ENCODE peak calls at places on chromosomes 6 and 20, in six cellular contexts. One of them, this sample, is unnamed.

GRCh38 chr6:33634203-33634727 is 13.1 kb downstream of the ITPR3 start:
- DNase-seq in adrenal gland: peak; percentile 31
- DNase-seq in heart left ventricle: no peak
- DNase-seq in GM13977: no peak
- DNase-seq in fibroblast of lung: no peak
- DNase-seq in ascending aorta: no peak
- DNase-seq in this sample: no peak

GRCh38 chr6:134347916-134348805 is 30.2 kb upstream of the SGK1 start:
- DNase-seq in adrenal gland: peak; percentile 73
- DNase-seq in heart left ventricle: peak; percentile 32
- DNase-seq in GM13977: no peak
- DNase-seq in fibroblast of lung: peak; percentile 81
- DNase-seq in ascending aorta: peak; percentile 72
- DNase-seq in this sample: no peak

GRCh38 chr6:157996201-157996712 is 14.6 kb downstream of the SYNJ2 start:
- DNase-seq in adrenal gland: no peak
- DNase-seq in heart left ventricle: no peak
- DNase-seq in GM13977: no peak
- DNase-seq in fibroblast of lung: no peak
- DNase-seq in ascending aorta: no peak
- DNase-seq in this sample: no peak

GRCh38 chr6:139166956-139167313 is 32.1 kb downstream of the HECA start:
- DNase-seq in adrenal gland: no peak
- DNase-seq in heart left ventricle: no peak
- DNase-seq in GM13977: no peak
- DNase-seq in fibroblast of lung: no peak
- DNase-seq in ascending aorta: no peak
- DNase-seq in this sample: no peak

GRCh38 chr6:165664553-165665383 is 1.7 kb upstream of the PDE10A start:
- DNase-seq in adrenal gland: no peak
- DNase-seq in heart left ventricle: no peak
- DNase-seq in GM13977: no peak
- DNase-seq in fibroblast of lung: no peak
- DNase-seq in ascending aorta: no peak
- DNase-seq in this sample: no peak

GRCh38 chr20:50815162-50815989 is 20.5 kb downstream of the BCAS4 start:
- DNase-seq in adrenal gland: no peak
- DNase-seq in heart left ventricle: no peak
- DNase-seq in GM13977: no peak
- DNase-seq in fibroblast of lung: peak; percentile 71
- DNase-seq in ascending aorta: no peak
- DNase-seq in this sample: peak; percentile 44

GRCh38 chr6:10585232-10585887 is 64.2 kb downstream of the GCNT2 start:
- DNase-seq in adrenal gland: no peak
- DNase-seq in heart left ventricle: no peak
- DNase-seq in GM13977: no peak
- DNase-seq in fibroblast of lung: peak; percentile 20
- DNase-seq in ascending aorta: no peak
- DNase-seq in this sample: no peak

GRCh38 chr6:134724653-134725340 is 225.1 kb downstream of the ALDH8A1 start:
- DNase-seq in adrenal gland: no peak
- DNase-seq in heart left ventricle: peak; percentile 46
- DNase-seq in GM13977: no peak
- DNase-seq in fibroblast of lung: peak; percentile 83
- DNase-seq in ascending aorta: no peak
- DNase-seq in this sample: no peak

GRCh38 chr20:1263853-1264252 is 2.2 kb upstream of the SNPH start:
- DNase-seq in adrenal gland: no peak
- DNase-seq in heart left ventricle: no peak
- DNase-seq in GM13977: no peak
- DNase-seq in fibroblast of lung: peak; percentile 47
- DNase-seq in ascending aorta: no peak
- DNase-seq in this sample: no peak

GRCh38 chr6:144746902-144747469 is 461.9 kb downstream of the UTRN start:
- DNase-seq in adrenal gland: no peak
- DNase-seq in heart left ventricle: no peak
- DNase-seq in GM13977: no peak
- DNase-seq in fibroblast of lung: no peak
- DNase-seq in ascending aorta: no peak
- DNase-seq in this sample: no peak

GRCh38 chr20:6562111-6562510 is 205.4 kb upstream of the BMP2 start:
- DNase-seq in adrenal gland: no peak
- DNase-seq in heart left ventricle: no peak
- DNase-seq in GM13977: no peak
- DNase-seq in fibroblast of lung: peak; percentile 70
- DNase-seq in ascending aorta: no peak
- DNase-seq in this sample: no peak

GRCh38 chr6:2999005-2999620 is 581 bp upstream of the NQO2 start:
- DNase-seq in adrenal gland: peak; percentile 93
- DNase-seq in heart left ventricle: no peak
- DNase-seq in GM13977: no peak
- DNase-seq in fibroblast of lung: peak; percentile 91
- DNase-seq in ascending aorta: peak; percentile 94
- DNase-seq in this sample: no peak

GRCh38 chr6:78605909-78606446 is 261.4 kb upstream of the IRAK1BP1 start:
- DNase-seq in adrenal gland: peak; percentile 18
- DNase-seq in heart left ventricle: no peak
- DNase-seq in GM13977: no peak
- DNase-seq in fibroblast of lung: peak; percentile 80
- DNase-seq in ascending aorta: no peak
- DNase-seq in this sample: no peak

GRCh38 chr6:6225885-6226284 is 94.6 kb downstream of the F13A1 start:
- DNase-seq in adrenal gland: no peak
- DNase-seq in heart left ventricle: no peak
- DNase-seq in GM13977: no peak
- DNase-seq in fibroblast of lung: no peak
- DNase-seq in ascending aorta: no peak
- DNase-seq in this sample: no peak

GRCh38 chr6:6220718-6221117 is 99.7 kb downstream of the F13A1 start:
- DNase-seq in adrenal gland: no peak
- DNase-seq in heart left ventricle: no peak
- DNase-seq in GM13977: no peak
- DNase-seq in fibroblast of lung: no peak
- DNase-seq in ascending aorta: no peak
- DNase-seq in this sample: no peak

GRCh38 chr6:6221829-6222535 is 98.5 kb downstream of the F13A1 start:
- DNase-seq in adrenal gland: no peak
- DNase-seq in heart left ventricle: no peak
- DNase-seq in GM13977: peak; percentile 17
- DNase-seq in fibroblast of lung: no peak
- DNase-seq in ascending aorta: no peak
- DNase-seq in this sample: peak; percentile 18

GRCh38 chr6:6227896-6228295 is 92.6 kb downstream of the F13A1 start:
- DNase-seq in adrenal gland: no peak
- DNase-seq in heart left ventricle: no peak
- DNase-seq in GM13977: no peak
- DNase-seq in fibroblast of lung: no peak
- DNase-seq in ascending aorta: no peak
- DNase-seq in this sample: no peak

DNA sequence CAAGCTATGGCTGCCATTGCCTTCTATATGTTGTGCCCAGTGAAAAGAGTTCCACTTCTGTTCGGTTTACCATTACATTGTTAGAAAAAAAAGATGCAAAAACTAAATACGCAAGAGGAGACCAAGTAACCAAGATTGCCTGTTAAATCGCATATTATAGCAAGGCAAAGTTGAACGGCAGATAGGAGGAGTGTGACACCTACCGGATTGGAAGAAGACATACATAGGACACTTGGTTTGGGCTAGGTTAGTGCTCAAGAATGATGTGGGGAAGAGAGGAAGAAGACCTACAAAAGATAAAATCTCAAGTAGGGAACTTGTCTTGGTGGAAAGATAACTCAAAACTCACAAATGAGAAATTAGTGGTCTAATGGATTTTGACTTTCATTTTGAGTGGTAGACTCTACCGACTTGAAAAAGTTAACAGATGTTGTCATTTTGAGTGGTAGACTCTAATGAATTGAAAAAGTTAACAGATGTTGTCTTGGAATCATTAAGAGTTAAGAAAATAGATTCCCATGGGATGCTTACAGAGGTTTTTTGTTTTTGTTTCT is 95.5 kb downstream of the F13A1 start:
- DNase-seq in adrenal gland: no peak
- DNase-seq in heart left ventricle: no peak
- DNase-seq in GM13977: no peak
- DNase-seq in fibroblast of lung: no peak
- DNase-seq in ascending aorta: no peak
- DNase-seq in this sample: no peak
- TF ChIP-seq CTCF in adrenal gland: no peak
- TF ChIP-seq CTCF in heart left ventricle: no peak
- TF ChIP-seq CTCF in GM13977: no peak
- TF ChIP-seq CTCF in fibroblast of lung: no peak
- TF ChIP-seq CTCF in ascending aorta: no peak
- TF ChIP-seq CTCF in this sample: no peak

GRCh38 chr6:111555041-111555440 is 50.6 kb downstream of the TRAF3IP2 start:
- DNase-seq in adrenal gland: no peak
- DNase-seq in heart left ventricle: no peak
- DNase-seq in GM13977: no peak
- DNase-seq in fibroblast of lung: peak; percentile 70
- DNase-seq in ascending aorta: peak; percentile 67
- DNase-seq in this sample: no peak
- TF ChIP-seq CTCF in adrenal gland: no peak
- TF ChIP-seq CTCF in heart left ventricle: no peak
- TF ChIP-seq CTCF in GM13977: no peak
- TF ChIP-seq CTCF in fibroblast of lung: no peak
- TF ChIP-seq CTCF in ascending aorta: no peak
- TF ChIP-seq CTCF in this sample: no peak

DNA sequence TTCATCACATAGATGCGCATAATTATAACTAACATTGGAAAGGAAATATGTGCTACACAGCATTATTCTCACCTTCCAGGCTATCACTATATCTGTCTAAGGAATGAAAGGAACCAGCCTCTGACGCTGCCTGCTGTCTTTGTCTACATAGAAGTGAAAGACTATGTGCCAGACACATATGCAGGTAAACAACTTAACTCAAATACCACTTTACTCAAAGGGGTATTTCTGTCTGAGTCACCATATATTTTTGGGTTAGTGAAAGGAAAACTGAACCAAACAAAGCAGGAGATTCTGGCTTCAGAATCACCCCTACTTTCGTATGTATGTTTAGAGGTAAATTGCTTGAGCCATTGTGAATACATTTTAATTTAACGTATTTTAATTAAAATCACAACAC is 328.6 kb upstream of the PLCB4 start:
- DNase-seq in adrenal gland: no peak
- DNase-seq in heart left ventricle: no peak
- DNase-seq in GM13977: peak; percentile 23
- DNase-seq in fibroblast of lung: no peak
- DNase-seq in ascending aorta: no peak
- DNase-seq in this sample: peak; percentile 26
- TF ChIP-seq CTCF in adrenal gland: no peak
- TF ChIP-seq CTCF in heart left ventricle: no peak
- TF ChIP-seq CTCF in GM13977: no peak
- TF ChIP-seq CTCF in fibroblast of lung: no peak
- TF ChIP-seq CTCF in ascending aorta: no peak
- TF ChIP-seq CTCF in this sample: no peak

DNA sequence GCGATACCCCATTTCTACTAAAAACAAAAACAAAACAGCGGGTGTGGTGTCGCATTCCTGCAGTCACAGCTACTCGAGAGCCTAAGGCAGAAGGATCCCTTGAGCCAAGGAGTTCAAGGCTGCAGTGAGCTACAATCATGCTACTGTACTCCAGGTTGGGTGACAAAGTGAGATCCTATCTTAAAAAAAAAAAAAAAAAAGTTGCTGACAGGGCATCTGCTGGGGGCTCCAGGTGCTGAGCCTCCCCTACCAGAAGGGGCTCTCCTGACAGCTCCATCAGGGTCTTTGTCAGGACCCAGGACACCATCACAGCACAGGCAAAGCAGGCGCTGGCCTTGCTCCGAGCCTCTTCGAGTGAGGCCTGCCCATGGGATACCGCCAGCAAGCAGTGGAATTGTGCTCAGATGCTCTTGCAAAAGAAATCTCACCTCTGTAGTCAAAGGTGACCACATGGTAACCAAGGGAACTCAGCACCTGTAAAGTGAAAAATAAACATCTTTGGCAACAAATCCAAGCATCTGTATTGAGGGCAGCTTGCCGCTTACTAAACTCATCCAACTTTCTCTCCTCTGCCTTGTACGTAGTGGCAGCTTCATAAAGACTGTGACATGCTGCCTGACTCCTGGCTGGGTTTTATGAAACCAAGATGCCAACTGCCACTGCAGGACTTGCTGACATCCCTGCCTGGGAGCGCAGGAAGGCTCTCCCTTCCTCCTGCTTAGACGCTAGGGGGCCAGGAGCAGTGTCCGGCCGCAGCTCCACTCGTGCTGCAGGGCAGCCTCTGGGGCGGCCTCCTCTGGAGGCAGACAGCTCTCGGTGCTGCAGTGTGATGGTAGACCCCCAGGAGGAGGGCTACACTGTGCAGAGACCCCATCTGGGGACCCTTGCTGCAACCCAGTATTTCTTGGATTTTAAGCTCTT is 66.9 kb downstream of the PYGB start:
- DNase-seq in adrenal gland: no peak
- DNase-seq in heart left ventricle: no peak
- DNase-seq in GM13977: no peak
- DNase-seq in fibroblast of lung: no peak
- DNase-seq in ascending aorta: peak; percentile 56
- DNase-seq in this sample: no peak
- TF ChIP-seq CTCF in adrenal gland: no peak
- TF ChIP-seq CTCF in heart left ventricle: no peak
- TF ChIP-seq CTCF in GM13977: no peak
- TF ChIP-seq CTCF in fibroblast of lung: no peak
- TF ChIP-seq CTCF in ascending aorta: no peak
- TF ChIP-seq CTCF in this sample: no peak

DNA sequence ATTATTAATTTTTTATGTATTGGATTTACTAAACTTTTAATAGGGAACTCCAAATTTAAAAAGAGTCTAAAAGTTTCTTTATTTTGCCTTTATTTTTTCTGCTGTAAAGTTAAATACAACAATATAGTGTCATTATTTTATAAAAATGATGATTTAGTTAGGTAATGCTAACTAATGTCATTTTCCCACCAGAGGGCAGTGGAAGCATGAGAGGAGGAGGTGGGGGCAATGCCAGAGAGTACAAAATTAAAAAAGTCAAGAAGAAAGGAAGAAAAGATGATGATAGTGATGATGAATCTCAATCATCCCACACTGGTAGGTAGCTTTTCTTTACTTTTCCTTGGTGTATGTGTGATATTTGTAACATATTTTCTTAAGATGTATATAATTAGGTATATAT is 20.2 kb upstream of the FHL5 start:
- DNase-seq in adrenal gland: no peak
- DNase-seq in heart left ventricle: no peak
- DNase-seq in GM13977: no peak
- DNase-seq in fibroblast of lung: peak; percentile 17
- DNase-seq in ascending aorta: no peak
- DNase-seq in this sample: no peak
- TF ChIP-seq CTCF in adrenal gland: peak; percentile 35
- TF ChIP-seq CTCF in heart left ventricle: peak; percentile 19
- TF ChIP-seq CTCF in GM13977: peak; percentile 46
- TF ChIP-seq CTCF in fibroblast of lung: peak; percentile 20
- TF ChIP-seq CTCF in ascending aorta: peak; percentile 40
- TF ChIP-seq CTCF in this sample: peak; percentile 27

GRCh38 chr6:112600168-112600567 is 253.0 kb downstream of the RFPL4B start:
- DNase-seq in adrenal gland: no peak
- DNase-seq in heart left ventricle: no peak
- DNase-seq in GM13977: no peak
- DNase-seq in fibroblast of lung: no peak
- DNase-seq in ascending aorta: no peak
- DNase-seq in this sample: no peak
- TF ChIP-seq CTCF in adrenal gland: no peak
- TF ChIP-seq CTCF in heart left ventricle: no peak
- TF ChIP-seq CTCF in GM13977: no peak
- TF ChIP-seq CTCF in fibroblast of lung: no peak
- TF ChIP-seq CTCF in ascending aorta: no peak
- TF ChIP-seq CTCF in this sample: no peak